ENCODE peak calls at places on chromosomes 7 and 10, in seven cellular contexts. One of them, this sample, is unnamed.

GRCh38 chr7:4604456-4604940 is 77.6 kb upstream of the FOXK1 start:
- DNase-seq in fibroblast of lung: no peak
- DNase-seq in breast epithelium: no peak
- DNase-seq in ascending aorta: peak
- DNase-seq in aorta: no peak
- DNase-seq in brain microvascular endothelial cell: no peak
- DNase-seq in heart right ventricle: no peak
- DNase-seq in this sample: no peak

GRCh38 chr10:11757452-11757819 is 15.3 kb downstream of the ECHDC3 start:
- DNase-seq in fibroblast of lung: peak
- DNase-seq in breast epithelium: peak
- DNase-seq in ascending aorta: peak
- DNase-seq in aorta: peak
- DNase-seq in brain microvascular endothelial cell: peak
- DNase-seq in heart right ventricle: peak
- DNase-seq in this sample: no peak

GRCh38 chr7:141466151-141466904 is 84.9 kb upstream of the AGK start:
- DNase-seq in fibroblast of lung: peak
- DNase-seq in breast epithelium: no peak
- DNase-seq in ascending aorta: no peak
- DNase-seq in aorta: no peak
- DNase-seq in brain microvascular endothelial cell: no peak
- DNase-seq in heart right ventricle: no peak
- DNase-seq in this sample: no peak

GRCh38 chr7:117087639-117088396 is 134.5 kb downstream of the ST7 start:
- DNase-seq in fibroblast of lung: no peak
- DNase-seq in breast epithelium: no peak
- DNase-seq in ascending aorta: no peak
- DNase-seq in aorta: no peak
- DNase-seq in brain microvascular endothelial cell: no peak
- DNase-seq in heart right ventricle: no peak
- DNase-seq in this sample: no peak

GRCh38 chr10:78602201-78602917 is 466.4 kb upstream of the ZMIZ1 start:
- DNase-seq in fibroblast of lung: no peak
- DNase-seq in breast epithelium: no peak
- DNase-seq in ascending aorta: no peak
- DNase-seq in aorta: no peak
- DNase-seq in brain microvascular endothelial cell: no peak
- DNase-seq in heart right ventricle: no peak
- DNase-seq in this sample: no peak

GRCh38 chr10:92590623-92591549 is 2.0 kb upstream of the KIF11 start:
- DNase-seq in fibroblast of lung: peak
- DNase-seq in breast epithelium: peak
- DNase-seq in ascending aorta: no peak
- DNase-seq in aorta: peak
- DNase-seq in brain microvascular endothelial cell: peak
- DNase-seq in heart right ventricle: peak
- DNase-seq in this sample: no peak

GRCh38 chr7:96241834-96242233 is 80.1 kb downstream of the SLC25A13 start:
- DNase-seq in fibroblast of lung: no peak
- DNase-seq in breast epithelium: no peak
- DNase-seq in ascending aorta: no peak
- DNase-seq in aorta: no peak
- DNase-seq in brain microvascular endothelial cell: no peak
- DNase-seq in heart right ventricle: no peak
- DNase-seq in this sample: no peak

GRCh38 chr7:94434031-94434430 is 39.3 kb downstream of the COL1A2 start:
- DNase-seq in fibroblast of lung: peak
- DNase-seq in breast epithelium: no peak
- DNase-seq in ascending aorta: no peak
- DNase-seq in aorta: no peak
- DNase-seq in brain microvascular endothelial cell: no peak
- DNase-seq in heart right ventricle: no peak
- DNase-seq in this sample: no peak

GRCh38 chr7:13778967-13779366 is 210.5 kb downstream of the ETV1 start:
- DNase-seq in fibroblast of lung: peak
- DNase-seq in breast epithelium: no peak
- DNase-seq in ascending aorta: no peak
- DNase-seq in aorta: no peak
- DNase-seq in brain microvascular endothelial cell: peak
- DNase-seq in heart right ventricle: no peak
- DNase-seq in this sample: no peak

DNA sequence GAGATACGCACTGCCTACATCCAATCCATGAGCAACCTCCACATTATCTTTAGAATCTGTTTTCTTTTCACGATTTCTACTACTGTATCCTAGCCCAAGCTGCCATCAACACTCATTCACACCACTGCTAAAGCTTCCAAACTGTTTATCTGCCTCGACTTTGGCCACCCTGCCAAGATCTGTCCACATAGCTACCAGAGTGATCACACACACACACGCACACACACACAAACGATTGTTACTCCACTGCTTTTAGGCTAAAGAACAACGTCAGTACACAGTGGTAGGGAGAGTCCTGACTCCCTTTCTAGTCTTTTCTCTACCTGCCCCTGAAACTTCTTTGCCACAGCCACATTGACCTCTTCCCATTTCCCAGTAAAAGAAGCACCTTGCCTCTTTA is 142.0 kb downstream of the CCDC71L start:
- DNase-seq in fibroblast of lung: no peak
- DNase-seq in breast epithelium: no peak
- DNase-seq in ascending aorta: no peak
- DNase-seq in aorta: no peak
- DNase-seq in brain microvascular endothelial cell: no peak
- DNase-seq in heart right ventricle: no peak
- DNase-seq in this sample: no peak
- H3K27ac ChIP-seq in fibroblast of lung: no peak
- H3K27ac ChIP-seq in breast epithelium: no peak
- H3K27ac ChIP-seq in ascending aorta: no peak
- H3K27ac ChIP-seq in aorta: no peak
- H3K27ac ChIP-seq in brain microvascular endothelial cell: no peak
- H3K27ac ChIP-seq in heart right ventricle: no peak
- H3K27ac ChIP-seq in this sample: no peak

DNA sequence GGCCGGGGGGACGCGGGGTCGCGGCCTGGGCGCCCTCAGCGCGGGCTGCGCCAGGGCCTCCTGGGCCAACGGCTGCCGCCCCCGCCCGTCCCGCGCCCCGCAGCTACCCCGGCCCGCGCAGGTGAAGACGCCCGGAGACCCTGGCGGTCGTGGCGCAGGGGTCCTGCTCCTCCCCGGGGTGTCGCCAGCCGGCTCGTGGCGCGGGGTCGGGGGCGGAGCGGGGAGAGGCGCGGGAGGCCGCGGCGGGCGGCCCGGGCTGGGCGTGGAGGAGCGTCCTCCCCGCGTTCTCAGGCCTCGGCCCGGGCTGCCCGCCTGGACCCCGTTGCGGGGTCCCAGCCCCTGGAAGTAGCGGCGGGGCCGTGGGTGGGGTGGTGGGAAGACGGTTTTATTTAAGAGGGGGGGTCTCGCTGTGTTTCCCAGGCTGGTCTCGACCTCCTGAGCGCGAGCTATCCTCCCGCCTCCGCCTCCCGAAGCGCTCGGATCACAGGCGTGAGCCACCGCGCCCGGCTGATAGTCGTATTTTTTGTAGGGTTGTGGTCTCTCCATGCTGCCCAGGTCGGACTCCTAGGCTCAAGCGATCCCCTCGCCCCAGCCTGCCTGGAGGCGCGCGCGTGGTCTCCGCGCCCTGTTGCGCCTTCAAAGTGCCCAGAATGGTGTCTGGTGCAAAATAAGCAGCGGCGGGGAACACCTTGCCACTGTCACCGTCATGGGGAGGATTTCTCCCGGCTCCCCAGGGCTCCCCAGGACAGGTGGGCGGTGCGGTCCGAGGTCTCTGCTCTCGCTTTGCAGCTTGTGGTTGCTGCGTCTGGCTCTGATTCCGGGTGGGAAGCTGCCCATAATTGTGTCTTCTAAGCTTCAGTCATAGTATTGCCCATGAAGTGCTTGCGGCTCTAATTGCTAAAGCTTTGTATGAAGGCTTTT is 15.3 kb upstream of the SUN1 start:
- DNase-seq in fibroblast of lung: no peak
- DNase-seq in breast epithelium: peak
- DNase-seq in ascending aorta: peak
- DNase-seq in aorta: no peak
- DNase-seq in brain microvascular endothelial cell: no peak
- DNase-seq in heart right ventricle: no peak
- DNase-seq in this sample: no peak
- H3K27ac ChIP-seq in fibroblast of lung: peak
- H3K27ac ChIP-seq in breast epithelium: peak
- H3K27ac ChIP-seq in ascending aorta: peak
- H3K27ac ChIP-seq in aorta: peak
- H3K27ac ChIP-seq in brain microvascular endothelial cell: peak
- H3K27ac ChIP-seq in heart right ventricle: peak
- H3K27ac ChIP-seq in this sample: no peak

GRCh38 chr10:96512997-96513685 is 585 bp downstream of the TLL2 start:
- DNase-seq in fibroblast of lung: peak
- DNase-seq in breast epithelium: no peak
- DNase-seq in ascending aorta: no peak
- DNase-seq in aorta: no peak
- DNase-seq in brain microvascular endothelial cell: no peak
- DNase-seq in heart right ventricle: no peak
- DNase-seq in this sample: no peak
- H3K27ac ChIP-seq in fibroblast of lung: no peak
- H3K27ac ChIP-seq in breast epithelium: no peak
- H3K27ac ChIP-seq in ascending aorta: peak
- H3K27ac ChIP-seq in aorta: no peak
- H3K27ac ChIP-seq in brain microvascular endothelial cell: no peak
- H3K27ac ChIP-seq in heart right ventricle: no peak
- H3K27ac ChIP-seq in this sample: no peak

GRCh38 chr10:7605565-7606295 is 61.0 kb downstream of the ITIH5 start:
- DNase-seq in fibroblast of lung: peak
- DNase-seq in breast epithelium: no peak
- DNase-seq in ascending aorta: no peak
- DNase-seq in aorta: no peak
- DNase-seq in brain microvascular endothelial cell: no peak
- DNase-seq in heart right ventricle: no peak
- DNase-seq in this sample: no peak
- H3K27ac ChIP-seq in fibroblast of lung: no peak
- H3K27ac ChIP-seq in breast epithelium: no peak
- H3K27ac ChIP-seq in ascending aorta: no peak
- H3K27ac ChIP-seq in aorta: no peak
- H3K27ac ChIP-seq in brain microvascular endothelial cell: no peak
- H3K27ac ChIP-seq in heart right ventricle: no peak
- H3K27ac ChIP-seq in this sample: no peak

GRCh38 chr10:77421576-77421975 is 216.0 kb downstream of the KCNMA1 start:
- DNase-seq in fibroblast of lung: no peak
- DNase-seq in breast epithelium: no peak
- DNase-seq in ascending aorta: no peak
- DNase-seq in aorta: no peak
- DNase-seq in brain microvascular endothelial cell: no peak
- DNase-seq in heart right ventricle: no peak
- DNase-seq in this sample: no peak
- H3K27ac ChIP-seq in fibroblast of lung: no peak
- H3K27ac ChIP-seq in breast epithelium: no peak
- H3K27ac ChIP-seq in ascending aorta: peak
- H3K27ac ChIP-seq in aorta: peak
- H3K27ac ChIP-seq in brain microvascular endothelial cell: no peak
- H3K27ac ChIP-seq in heart right ventricle: no peak
- H3K27ac ChIP-seq in this sample: no peak

DNA sequence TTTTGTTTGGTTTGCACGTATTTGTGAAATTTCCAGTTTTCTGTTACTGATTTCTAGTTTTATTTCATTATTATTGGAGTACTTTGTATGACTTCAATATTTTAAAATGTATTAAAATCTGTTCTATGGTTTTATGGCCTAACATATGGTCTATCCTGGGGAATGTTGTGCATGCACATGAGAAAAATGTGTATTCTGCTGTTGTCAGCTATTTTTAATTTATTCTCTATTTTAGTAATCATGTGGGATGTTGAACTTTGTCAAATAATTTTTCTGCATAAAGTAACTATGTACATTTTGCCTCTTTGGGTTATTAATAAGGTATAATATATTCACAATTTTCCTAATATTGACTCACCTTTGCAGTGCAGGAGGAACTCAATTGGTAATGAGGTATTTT is 46.7 kb downstream of the EBLN1 start:
- DNase-seq in fibroblast of lung: no peak
- DNase-seq in breast epithelium: no peak
- DNase-seq in ascending aorta: no peak
- DNase-seq in aorta: no peak
- DNase-seq in brain microvascular endothelial cell: no peak
- DNase-seq in heart right ventricle: no peak
- DNase-seq in this sample: no peak
- H3K27ac ChIP-seq in fibroblast of lung: no peak
- H3K27ac ChIP-seq in breast epithelium: no peak
- H3K27ac ChIP-seq in ascending aorta: no peak
- H3K27ac ChIP-seq in aorta: no peak
- H3K27ac ChIP-seq in brain microvascular endothelial cell: no peak
- H3K27ac ChIP-seq in heart right ventricle: no peak
- H3K27ac ChIP-seq in this sample: no peak

This sample was measured in iPS DF 6.9.